ENCODE peak calls at places on chromosome 6, in five cellular contexts. H is GM12878, T is H1, S is NT2/D1, A is HepG2. O is an unnamed sample.

GRCh38 chr6:19399406-19399805 is 437.8 kb upstream of the ID4 start:
- DNase-seq in H (no peak), T (no peak), S (no peak), A (no peak), O (no peak)

GRCh38 chr6:137862419-137863125 is 4.5 kb upstream of the TNFAIP3 start:
- DNase-seq in H (no peak), T (no peak), S (no peak), A (no peak), O (no peak)

GRCh38 chr6:43964659-43965570 is 162.3 kb downstream of the MRPL14 start:
- DNase-seq in H (no peak), T (peak), S (no peak), A (no peak), O (no peak)

GRCh38 chr6:112286010-112286409 is 31.6 kb upstream of the LAMA4 start:
- DNase-seq in H (peak), T (no peak), S (no peak), A (no peak), O (no peak)

GRCh38 chr6:139943391-139943790 is 568.9 kb upstream of the CITED2 start:
- DNase-seq in H (no peak), T (no peak), S (no peak), A (peak), O (no peak)

GRCh38 chr6:82040405-82041221 is 206.9 kb downstream of the IBTK start:
- DNase-seq in H (peak), T (peak), S (peak), A (peak), O (peak)

GRCh38 chr6:21131406-21131805 is 462.1 kb upstream of the SOX4 start:
- DNase-seq in H (no peak), T (no peak), S (no peak), A (no peak), O (no peak)

GRCh38 chr6:28490191-28490890 is 25.3 kb downstream of the GPX6 start:
- DNase-seq in H (no peak), T (no peak), S (no peak), A (no peak), O (peak)

GRCh38 chr6:100446115-100446921 is 18.4 kb downstream of the SIM1 start:
- DNase-seq in H (no peak), T (peak), S (no peak), A (no peak), O (no peak)

DNA sequence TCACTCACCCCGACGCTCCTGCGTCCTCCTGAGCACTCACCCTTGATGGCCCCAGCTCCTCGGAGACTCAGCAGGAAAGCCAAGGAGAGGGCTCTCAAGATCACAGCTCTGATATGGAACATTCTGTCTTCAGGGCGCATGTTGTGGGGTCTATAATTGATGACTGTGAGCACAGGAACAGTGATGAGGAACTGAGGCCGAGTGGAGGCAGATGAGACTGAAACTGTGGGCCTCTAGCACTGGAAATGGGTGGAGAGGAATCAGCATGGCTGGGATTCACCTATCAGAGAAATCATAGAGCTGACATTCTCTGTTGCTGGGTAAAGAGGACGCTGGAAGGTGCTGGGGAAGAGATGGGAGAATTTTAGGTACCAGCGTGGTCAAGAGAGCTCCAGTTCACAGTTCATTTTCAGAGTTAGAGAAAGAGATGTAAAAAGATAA is at the start of gene HLA-DPA1:
- DNase-seq in H (peak), T (no peak), S (no peak), A (no peak), O (peak)
- TF ChIP-seq SUZ12 in H (no peak), T (no peak), S (no peak), A (no peak), O (no peak)

GRCh38 chr6:50721978-50722377 is 8.7 kb downstream of the TFAP2D start:
- DNase-seq in H (no peak), T (no peak), S (no peak), A (no peak), O (no peak)

GRCh38 chr6:50716887-50717509 is 3.7 kb downstream of the TFAP2D start:
- DNase-seq in H (no peak), T (no peak), S (no peak), A (no peak), O (no peak)

GRCh38 chr6:50720623-50721022 is 7.3 kb downstream of the TFAP2D start:
- DNase-seq in H (no peak), T (peak), S (no peak), A (no peak), O (peak)

GRCh38 chr6:50718058-50718457 is 4.7 kb downstream of the TFAP2D start:
- DNase-seq in H (no peak), T (no peak), S (no peak), A (no peak), O (no peak)

GRCh38 chr6:50718566-50718965 is 5.2 kb downstream of the TFAP2D start:
- DNase-seq in H (no peak), T (no peak), S (no peak), A (no peak), O (no peak)
- TF ChIP-seq SUZ12 in H (no peak), T (peak), S (no peak), A (no peak), O (no peak)

DNA sequence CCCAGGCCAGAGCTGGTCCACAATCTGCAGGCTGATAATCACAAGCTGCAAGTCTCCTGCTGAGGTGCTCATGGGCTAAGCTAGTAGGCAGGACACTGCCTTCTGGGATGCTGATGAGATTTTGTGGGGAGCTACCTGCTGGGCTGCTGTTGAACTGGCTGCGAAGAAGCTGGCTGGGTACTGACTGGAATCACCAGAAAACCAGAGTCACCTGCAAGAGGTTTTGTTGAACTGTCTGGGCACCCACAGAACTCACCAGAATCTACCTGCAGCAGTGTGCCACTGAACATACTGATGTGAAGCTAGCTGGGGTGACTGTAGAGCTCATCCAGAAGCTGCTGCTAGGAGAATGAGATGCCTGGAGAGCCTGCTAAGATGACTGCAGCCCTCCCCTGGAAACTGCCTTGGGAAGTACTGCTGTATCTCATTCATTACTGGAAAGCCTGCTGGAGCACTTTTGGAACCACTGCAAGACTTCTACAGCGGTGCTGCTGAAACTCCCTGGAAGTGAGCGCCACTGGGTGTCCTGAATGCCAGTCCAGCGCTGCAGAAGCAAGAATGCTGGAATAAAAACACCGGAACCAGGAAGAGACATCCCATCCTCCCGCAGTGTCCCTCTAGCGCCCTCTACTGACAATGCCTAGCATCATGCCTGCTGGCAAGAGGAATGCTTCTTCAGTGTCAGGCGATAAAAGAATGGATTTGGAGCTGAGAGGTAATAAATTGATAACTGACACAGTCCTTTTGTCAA is 64.9 kb upstream of the ARHGAP18 start:
- DNase-seq in H (no peak), T (peak), S (peak), A (peak), O (peak)
- TF ChIP-seq SUZ12 in H (no peak), T (no peak), S (no peak), A (no peak), O (no peak)

DNA sequence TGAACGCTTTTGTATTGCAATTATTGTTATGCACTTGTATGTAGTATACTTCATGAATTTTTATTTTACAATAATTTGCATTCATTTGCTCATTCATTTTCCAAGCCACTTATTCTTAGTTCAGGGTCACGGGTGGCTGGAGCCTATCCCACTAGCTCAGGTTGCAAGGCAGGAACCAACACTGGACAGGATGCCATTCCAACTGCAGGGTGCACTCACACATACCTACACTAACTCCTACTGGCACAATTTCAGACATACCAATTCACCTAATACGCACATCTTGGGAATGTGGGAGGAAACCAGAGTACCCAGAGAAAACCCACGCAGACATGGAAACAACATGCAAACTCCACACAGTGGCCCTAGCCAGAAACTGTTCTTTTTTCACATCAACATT is 61.8 kb downstream of the LMBRD1 start:
- DNase-seq in H (no peak), T (no peak), S (no peak), A (no peak), O (no peak)
- TF ChIP-seq SUZ12 in H (no peak), T (no peak), S (no peak), A (no peak), O (no peak)

DNA sequence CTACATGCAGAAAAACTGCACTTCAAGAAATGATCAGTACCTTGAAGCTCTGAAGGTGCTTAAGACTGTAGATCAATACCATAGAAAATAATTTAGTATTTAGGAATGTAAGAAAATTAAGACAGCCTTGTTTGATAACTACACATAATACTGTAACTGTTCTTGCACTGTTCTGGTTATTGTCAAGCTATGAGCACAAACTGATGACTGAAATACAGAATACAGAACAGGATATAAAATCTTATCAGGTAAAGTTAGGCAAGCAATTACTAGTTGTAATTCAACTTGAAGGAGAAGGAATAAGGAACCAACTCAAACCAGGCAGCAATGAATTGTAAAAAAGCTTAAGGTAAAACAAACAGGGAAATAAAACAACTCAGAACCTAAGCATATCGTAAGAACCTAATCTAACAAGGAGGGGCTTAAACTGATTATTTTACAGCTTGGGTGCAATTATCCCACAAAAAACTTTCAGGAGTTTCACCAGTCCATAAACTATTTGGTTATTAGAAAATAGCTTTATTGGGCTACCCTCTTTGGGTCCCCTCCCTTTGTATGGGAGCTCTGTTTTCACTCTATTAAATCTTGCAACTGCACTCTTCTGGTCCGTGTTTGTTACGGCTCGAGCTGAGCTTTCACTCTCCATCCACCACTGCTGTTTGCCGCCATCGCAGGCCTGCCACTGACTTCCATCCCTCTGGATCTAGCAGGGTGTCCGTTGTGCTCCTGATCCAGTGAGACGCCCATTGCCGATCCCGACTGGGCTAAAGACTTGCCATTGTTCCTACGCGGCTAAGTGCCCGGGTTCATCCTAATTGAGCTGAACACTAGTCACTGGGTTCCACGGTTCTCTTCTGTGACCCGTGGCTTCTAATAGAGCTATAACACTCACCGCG is 97.7 kb downstream of the ATG5 start:
- DNase-seq in H (no peak), T (no peak), S (no peak), A (no peak), O (no peak)
- TF ChIP-seq SUZ12 in H (no peak), T (no peak), S (no peak), A (no peak), O (no peak)

GRCh38 chr6:109024784-109025183 is 69.9 kb downstream of the SESN1 start:
- DNase-seq in H (no peak), T (no peak), S (no peak), A (no peak), O (peak)
- TF ChIP-seq SUZ12 in H (no peak), T (no peak), S (no peak), A (no peak), O (no peak)

GRCh38 chr6:124970243-124970642 is 8.0 kb downstream of the RNF217 start:
- DNase-seq in H (no peak), T (no peak), S (no peak), A (no peak), O (no peak)

GRCh38 chr6:124967444-124967843 is 5.2 kb downstream of the RNF217 start:
- DNase-seq in H (no peak), T (no peak), S (no peak), A (no peak), O (no peak)

GRCh38 chr6:124964764-124965105 is 2.5 kb downstream of the RNF217 start:
- DNase-seq in H (no peak), T (no peak), S (no peak), A (no peak), O (no peak)

GRCh38 chr6:124970763-124971162 is 8.5 kb downstream of the RNF217 start:
- DNase-seq in H (no peak), T (no peak), S (no peak), A (no peak), O (no peak)

GRCh38 chr6:124968401-124968800 is 6.2 kb downstream of the RNF217 start:
- DNase-seq in H (no peak), T (no peak), S (no peak), A (no peak), O (no peak)
- TF ChIP-seq SUZ12 in H (no peak), T (no peak), S (no peak), A (no peak), O (no peak)

GRCh38 chr6:93900142-93900541 is 480.8 kb upstream of the EPHA7 start:
- DNase-seq in H (no peak), T (no peak), S (no peak), A (no peak), O (no peak)
- TF ChIP-seq SUZ12 in H (no peak), T (no peak), S (no peak), A (no peak), O (no peak)